ENCODE peak calls at places on chromosome 3, in four cellular contexts. V, J, W and R are unnamed samples.

GRCh38 chr3:148211725-148212124 is 486.0 kb upstream of the AGTR1 start:
- DNase-seq in J (no peak), W (peak; percentile 42), V (no peak), R (peak; percentile 6)

GRCh38 chr3:99945328-99945995 is 127.8 kb downstream of the CMSS1 start:
- DNase-seq in W (no peak), V (peak; percentile 92), J (no peak), R (no peak)

GRCh38 chr3:163126115-163126514 is 1629.5 kb downstream of the OTOL1 start:
- DNase-seq in W (no peak), J (no peak), V (no peak), R (no peak)

GRCh38 chr3:151075869-151076573 is 9.4 kb upstream of the MED12L start:
- DNase-seq in V (no peak), J (no peak), W (no peak), R (no peak)

GRCh38 chr3:197343111-197343510 is 44.7 kb upstream of the DLG1 start:
- DNase-seq in V (no peak), J (no peak), W (no peak), R (no peak)

GRCh38 chr3:1179116-1179515 is 86.3 kb downstream of the CNTN6 start:
- DNase-seq in J (no peak), W (no peak), V (no peak), R (no peak)

GRCh38 chr3:42106646-42107045 is 15.5 kb downstream of the TRAK1 start:
- DNase-seq in W (no peak), V (no peak), J (no peak), R (no peak)

GRCh38 chr3:194711913-194712312 is 26.2 kb downstream of the FAM43A start:
- DNase-seq in W (peak; percentile 73), J (no peak), V (no peak), R (no peak)

GRCh38 chr3:129119365-129120100 is 2.1 kb downstream of the RAB43 start:
- DNase-seq in W (peak; percentile 52), V (no peak), J (no peak), R (peak; percentile 86)

GRCh38 chr3:147404800-147405551 is 1.4 kb downstream of the ZIC4 start:
- DNase-seq in W (no peak), V (no peak), J (no peak), R (no peak)

GRCh38 chr3:14253022-14253761 is 74.6 kb downstream of the LSM3 start:
- DNase-seq in V (no peak), J (no peak), W (no peak), R (peak; percentile 65)

GRCh38 chr3:51378075-51378474 is 7.0 kb upstream of the MANF start:
- DNase-seq in V (no peak), J (no peak), W (no peak), R (no peak)

GRCh38 chr3:65667963-65668362 is 370.8 kb downstream of the MAGI1 start:
- DNase-seq in J (no peak), W (no peak), V (no peak), R (no peak)

GRCh38 chr3:8604988-8605387 is 39.6 kb downstream of the SSUH2 start:
- DNase-seq in J (no peak), V (no peak), W (no peak), R (no peak)

GRCh38 chr3:190697901-190698300 is 164.6 kb downstream of the GMNC start:
- DNase-seq in W (peak; percentile 18), V (no peak), J (no peak), R (no peak)

GRCh38 chr3:141330718-141331369 is 37.5 kb upstream of the ZBTB38 start:
- DNase-seq in W (no peak), J (no peak), V (no peak), R (no peak)

GRCh38 chr3:65146149-65146548 is 458.3 kb upstream of the ADAMTS9 start:
- DNase-seq in J (no peak), V (no peak), W (peak; percentile 55), R (no peak)

GRCh38 chr3:99475229-99475628 is 163.2 kb upstream of the COL8A1 start:
- DNase-seq in V (no peak), J (no peak), W (no peak), R (no peak)

GRCh38 chr3:189272500-189273119 is 100.8 kb downstream of the TPRG1 start:
- DNase-seq in W (peak; percentile 8), J (no peak), V (peak; percentile 77), R (peak; percentile 17)

GRCh38 chr3:193132247-193132646 is 108.8 kb upstream of the PLAAT1 start:
- DNase-seq in W (no peak), V (no peak), J (no peak), R (no peak)

GRCh38 chr3:177764377-177764912 is 567.2 kb upstream of the TBL1XR1 start:
- DNase-seq in V (no peak), J (no peak), W (no peak), R (no peak)